ENCODE peak calls at places on chromosomes 2 and 18, in five cellular contexts. H is GM04504, Q is endothelial cell, V is stomach, E is bronchial epithelial cell. U is an unnamed sample.
A peak's percentile ranks its signal among the peaks of the same experiment; 100 is the strongest.

GRCh38 chr2:20186078-20186854 is 38.7 kb downstream of the SDC1 start:
- DNase-seq in H (no peak), Q (no peak), V (peak; percentile 56), E (peak; percentile 73), U (no peak)

GRCh38 chr2:69567909-69568300 is 75.6 kb downstream of the AAK1 start:
- DNase-seq in H (no peak), Q (no peak), V (no peak), E (no peak), U (no peak)

GRCh38 chr2:101546376-101547058 is 71.6 kb upstream of the RFX8 start:
- DNase-seq in H (no peak), Q (no peak), V (no peak), E (peak; percentile 79), U (no peak)

GRCh38 chr2:164992818-164993217 is 37.5 kb upstream of the SLC38A11 start:
- DNase-seq in H (peak; percentile 65), Q (peak; percentile 47), V (peak; percentile 61), E (peak; percentile 85), U (no peak)

GRCh38 chr2:182914852-182915251 is 48.4 kb upstream of the FRZB start:
- DNase-seq in H (no peak), Q (no peak), V (no peak), E (no peak), U (no peak)

GRCh38 chr2:73925033-73925704 is 1.5 kb upstream of the DGUOK start:
- DNase-seq in H (no peak), Q (no peak), V (no peak), E (no peak), U (no peak)

GRCh38 chr2:23434721-23435121 is 49.7 kb downstream of the KLHL29 start:
- DNase-seq in H (no peak), Q (no peak), V (peak; percentile 17), E (peak; percentile 45), U (no peak)

GRCh38 chr18:24195296-24196053 is 56.6 kb downstream of the CABYR start:
- DNase-seq in H (no peak), Q (no peak), V (no peak), E (no peak), U (no peak)

GRCh38 chr18:44871771-44872170 is 191.1 kb downstream of the SETBP1 start:
- DNase-seq in H (no peak), Q (no peak), V (no peak), E (no peak), U (no peak)

GRCh38 chr2:232988444-232988843 is 24.6 kb downstream of the NGEF start:
- DNase-seq in H (peak; percentile 87), Q (no peak), V (peak; percentile 68), E (peak; percentile 98), U (no peak)

GRCh38 chr2:208280933-208281332 is 14.9 kb downstream of the PIKFYVE start:
- DNase-seq in H (peak; percentile 15), Q (no peak), V (no peak), E (no peak), U (no peak)

GRCh38 chr2:37466533-37467230 is 122.3 kb downstream of the QPCT start:
- DNase-seq in H (no peak), Q (no peak), V (no peak), E (no peak), U (no peak)

GRCh38 chr2:183070942-183071844 is 7.4 kb upstream of the DUSP19 start:
- DNase-seq in H (no peak), Q (peak; percentile 58), V (peak; percentile 57), E (peak; percentile 28), U (no peak)

GRCh38 chr2:44668336-44668735 is 273.2 kb upstream of the SIX3 start:
- DNase-seq in H (no peak), Q (no peak), V (no peak), E (peak; percentile 8), U (no peak)

GRCh38 chr2:12721571-12722444 is 5.1 kb downstream of the TRIB2 start:
- DNase-seq in H (no peak), Q (no peak), V (no peak), E (peak; percentile 7), U (no peak)

GRCh38 chr2:47046271-47046670 is 108.8 kb downstream of the STPG4 start:
- DNase-seq in H (no peak), Q (no peak), V (no peak), E (no peak), U (no peak)

GRCh38 chr2:25492726-25493125 is 151.0 kb upstream of the DNMT3A start:
- DNase-seq in H (no peak), Q (no peak), V (no peak), E (no peak), U (no peak)

GRCh38 chr2:54915101-54915500 is 135.2 kb downstream of the RTN4 start:
- DNase-seq in H (no peak), Q (no peak), V (no peak), E (no peak), U (no peak)

GRCh38 chr2:238729261-238729935 is 118.5 kb upstream of the TWIST2 start:
- DNase-seq in H (no peak), Q (no peak), V (no peak), E (no peak), U (no peak)

GRCh38 chr2:98479959-98480524 is 35.4 kb downstream of the INPP4A start:
- DNase-seq in H (peak; percentile 23), Q (peak; percentile 8), V (peak; percentile 77), E (peak; percentile 99), U (no peak)

GRCh38 chr2:145157626-145158025 is 637.7 kb upstream of the ZEB2 start:
- DNase-seq in H (no peak), Q (no peak), V (no peak), E (no peak), U (no peak)

GRCh38 chr2:182819412-182819811 is 47.0 kb downstream of the FRZB start:
- DNase-seq in H (no peak), Q (no peak), V (no peak), E (no peak), U (no peak)

GRCh38 chr2:24122356-24123211 is 550 bp downstream of the PFN4 start:
- DNase-seq in H (no peak), Q (no peak), V (no peak), E (no peak), U (no peak)

U was measured in activated CD4-positive, CD25-positive, alpha-beta regulatory T cell.